ENCODE peak calls at places on chromosome 16, in seven cellular contexts. J is dorsolateral prefrontal cortex; P is Right ventricle myocardium inferior; U is EL; R is stimulated activated CD8-positive, alpha-beta memory T cell treated with anti-CD3 and anti-CD28 coated beads, Interleukin-7, amount 100 ng/mL, for 4 hours; B is ACHN; V is CD4-positive, alpha-beta T cell. A is an unnamed sample.

GRCh38 chr16:58056580-58056979 is 31.0 kb downstream of the MMP15 start:
- DNase-seq in J (no peak), P (no peak), U (no peak), R (no peak), B (no peak), V (no peak), A (no peak)

GRCh38 chr16:5024632-5025031 is 9.1 kb downstream of the NAGPA start:
- DNase-seq in J (no peak), P (no peak), U (no peak), R (no peak), B (peak; percentile 60), V (no peak), A (no peak)

GRCh38 chr16:11315499-11315898 is 29.8 kb upstream of the RMI2 start:
- DNase-seq in J (no peak), P (no peak), U (peak; percentile 61), R (no peak), B (peak; percentile 99), V (no peak), A (no peak)

GRCh38 chr16:29858149-29858899 is 4.7 kb downstream of the CDIPT start:
- DNase-seq in J (no peak), P (no peak), U (no peak), R (no peak), B (no peak), V (no peak), A (no peak)

GRCh38 chr16:68289202-68289601 is 21.5 kb downstream of the SLC7A6OS start:
- DNase-seq in J (no peak), P (no peak), U (no peak), R (no peak), B (no peak), V (no peak), A (no peak)

GRCh38 chr16:58110590-58111330 is 18.4 kb downstream of the CFAP20 start:
- DNase-seq in J (no peak), P (no peak), U (peak; percentile 99), R (no peak), B (peak; percentile 70), V (no peak), A (no peak)

GRCh38 chr16:3101018-3101840 is 2.1 kb upstream of the ZSCAN10 start:
- DNase-seq in J (no peak), P (no peak), U (peak; percentile 41), R (no peak), B (peak; percentile 62), V (no peak), A (no peak)

GRCh38 chr16:85746431-85747227 is 4.3 kb downstream of the C16orf74 start:
- DNase-seq in J (no peak), P (no peak), U (peak; percentile 48), R (no peak), B (peak; percentile 37), V (no peak), A (no peak)

GRCh38 chr16:12675852-12676251 is 127.8 kb downstream of the CPPED1 start:
- DNase-seq in J (no peak), P (no peak), U (peak; percentile 80), R (no peak), B (peak; percentile 8), V (no peak), A (no peak)

GRCh38 chr16:66874079-66874775 is 6.1 kb upstream of the PDP2 start:
- DNase-seq in J (no peak), P (no peak), U (peak; percentile 45), R (no peak), B (peak; percentile 81), V (no peak), A (no peak)

GRCh38 chr16:89133457-89134127 is 38.0 kb upstream of the CDH15 start:
- DNase-seq in J (no peak), P (no peak), U (no peak), R (no peak), B (no peak), V (no peak), A (no peak)

GRCh38 chr16:19375561-19376158 is 42.0 kb upstream of the TMC5 start:
- DNase-seq in J (peak; percentile 49), P (no peak), U (peak; percentile 40), R (no peak), B (peak; percentile 64), V (no peak), A (no peak)

GRCh38 chr16:1614226-1615102 is 2.3 kb downstream of the CRAMP1 start:
- DNase-seq in J (no peak), P (no peak), U (peak; percentile 30), R (no peak), B (peak; percentile 53), V (peak; percentile 5), A (no peak)

GRCh38 chr16:81316176-81316496 is 1.4 kb downstream of the GAN start:
- DNase-seq in J (no peak), P (no peak), U (no peak), R (no peak), B (peak; percentile 17), V (no peak), A (no peak)

GRCh38 chr16:80681436-80681835 is 123.0 kb downstream of the CDYL2 start:
- DNase-seq in J (no peak), P (no peak), U (no peak), R (no peak), B (no peak), V (no peak), A (no peak)

GRCh38 chr16:73864868-73865267 is 431.7 kb upstream of the PSMD7 start:
- DNase-seq in J (no peak), P (no peak), U (no peak), R (no peak), B (no peak), V (no peak), A (no peak)

GRCh38 chr16:85210423-85211169 is 98.3 kb upstream of the CIBAR2 start:
- DNase-seq in J (no peak), P (no peak), U (peak; percentile 90), R (no peak), B (peak; percentile 79), V (no peak), A (no peak)

GRCh38 chr16:27251561-27252205 is 16.9 kb downstream of the NSMCE1 start:
- DNase-seq in J (no peak), P (no peak), U (no peak), R (no peak), B (no peak), V (no peak), A (no peak)

GRCh38 chr16:4561565-4561964 is 5.4 kb downstream of the C16orf96 start:
- DNase-seq in J (peak; percentile 41), P (no peak), U (no peak), R (no peak), B (no peak), V (no peak), A (no peak)

GRCh38 chr16:89484088-89484501 is 6.3 kb downstream of the ANKRD11 start:
- DNase-seq in J (no peak), P (no peak), U (no peak), R (no peak), B (no peak), V (no peak), A (no peak)

GRCh38 chr16:11429823-11430222 is 84.6 kb downstream of the RMI2 start:
- DNase-seq in J (no peak), P (no peak), U (no peak), R (no peak), B (no peak), V (no peak), A (no peak)

GRCh38 chr16:89779231-89779912 is 37.1 kb downstream of the FANCA start:
- DNase-seq in J (no peak), P (no peak), U (no peak), R (no peak), B (no peak), V (no peak), A (no peak)